ENCODE peak calls at places on chromosomes 12 and 14, in six cellular contexts. H, Z, B, P, C and K are unnamed samples.
A peak's percentile ranks its signal among the peaks of the same experiment; 100 is the strongest.

GRCh38 chr12:21580748-21581495 is 23.7 kb downstream of the GYS2 start:
- DNase-seq in C (no peak), H (no peak), B (no peak), Z (no peak), P (no peak), K (no peak)

GRCh38 chr12:18250313-18250916 is 10.9 kb upstream of the PIK3C2G start:
- DNase-seq in P (no peak), H (peak; percentile 43), Z (peak; percentile 40), C (no peak), B (peak; percentile 52), K (no peak)

GRCh38 chr12:88145567-88146347 is 3.6 kb downstream of the TMTC3 start:
- DNase-seq in Z (no peak), C (no peak), P (no peak), B (no peak), H (no peak), K (no peak)

GRCh38 chr12:89098390-89099102 is 253.8 kb downstream of the DUSP6 start:
- DNase-seq in Z (no peak), B (no peak), P (no peak), C (peak; percentile 70), H (no peak), K (no peak)

GRCh38 chr14:100856056-100856950 is 30.4 kb downstream of the MEG3 start:
- DNase-seq in H (no peak), C (no peak), Z (no peak), P (no peak), B (no peak), K (peak; percentile 55)

GRCh38 chr12:70722584-70723343 is 85.5 kb upstream of the PTPRB start:
- DNase-seq in C (no peak), Z (no peak), P (no peak), H (peak; percentile 35), B (peak; percentile 96), K (no peak)

GRCh38 chr14:29584992-29585391 is 342.7 kb downstream of the PRKD1 start:
- DNase-seq in C (no peak), P (no peak), H (no peak), B (peak; percentile 37), Z (peak; percentile 14), K (no peak)

GRCh38 chr12:44287545-44287944 is 451.7 kb downstream of the TMEM117 start:
- DNase-seq in Z (no peak), C (no peak), P (peak; percentile 20), H (no peak), B (no peak), K (no peak)

GRCh38 chr14:69399750-69400149 is 1.3 kb downstream of the SLC39A9 start:
- DNase-seq in P (no peak), C (no peak), H (peak; percentile 19), Z (no peak), B (no peak), K (no peak)

GRCh38 chr12:118058227-118058626 is 2.8 kb downstream of the WSB2 start:
- DNase-seq in H (no peak), B (no peak), P (no peak), C (no peak), Z (no peak), K (no peak)

GRCh38 chr12:3455312-3455711 is 35.7 kb upstream of the PRMT8 start:
- DNase-seq in Z (no peak), B (no peak), C (no peak), P (no peak), H (no peak), K (no peak)

GRCh38 chr14:37903561-37904191 is 304.0 kb upstream of the SSTR1 start:
- DNase-seq in B (peak; percentile 64), H (peak; percentile 19), P (peak; percentile 8), C (no peak), Z (peak; percentile 11), K (no peak)

GRCh38 chr12:120652671-120653435 is 12.4 kb downstream of the CABP1 start:
- DNase-seq in Z (no peak), B (no peak), P (no peak), C (no peak), H (no peak), K (no peak)

GRCh38 chr14:75561013-75561432 is 17.4 kb upstream of the FLVCR2 start:
- DNase-seq in B (peak; percentile 76), C (peak; percentile 88), H (peak; percentile 62), P (no peak), Z (peak; percentile 90), K (peak; percentile 87)

GRCh38 chr12:111014547-111014946 is 94.2 kb upstream of the MYL2 start:
- DNase-seq in P (no peak), C (no peak), Z (no peak), H (no peak), B (no peak), K (no peak)

GRCh38 chr14:92581966-92582566 is 68.5 kb downstream of the RIN3 start:
- DNase-seq in H (no peak), P (no peak), C (no peak), B (no peak), Z (no peak), K (peak; percentile 29)

GRCh38 chr14:68779761-68780323 is 13.0 kb downstream of the ZFP36L1 start:
- DNase-seq in B (peak; percentile 55), P (no peak), H (peak; percentile 47), Z (peak; percentile 79), C (no peak), K (no peak)

GRCh38 chr12:67651380-67651695 is 2.8 kb downstream of the DYRK2 start:
- DNase-seq in P (no peak), H (no peak), B (peak; percentile 8), Z (no peak), C (no peak), K (no peak)

GRCh38 chr12:84497819-84498218 is 414.8 kb downstream of the SLC6A15 start:
- DNase-seq in B (peak; percentile 7), Z (no peak), H (no peak), P (no peak), C (no peak), K (no peak)

GRCh38 chr14:52950410-52950897 is 396 bp downstream of the FERMT2 start:
- DNase-seq in B (peak; percentile 71), H (no peak), C (peak; percentile 80), Z (peak; percentile 62), P (no peak), K (peak; percentile 80)

GRCh38 chr12:48349471-48349870 is 1.2 kb downstream of the ZNF641 start:
- DNase-seq in Z (no peak), P (no peak), B (peak; percentile 19), H (no peak), C (no peak), K (no peak)

GRCh38 chr12:111338096-111338495 is 30.8 kb downstream of the PHETA1 start:
- DNase-seq in C (no peak), B (no peak), Z (no peak), P (no peak), H (no peak), K (no peak)

GRCh38 chr12:116874324-116874995 is 6.8 kb downstream of the HRK start:
- DNase-seq in H (no peak), C (no peak), B (no peak), P (no peak), Z (no peak), K (no peak)

GRCh38 chr14:96445844-96446710 is 54.1 kb downstream of the AK7 start:
- DNase-seq in B (no peak), P (no peak), C (no peak), Z (no peak), H (peak; percentile 38), K (no peak)

GRCh38 chr14:91163316-91163715 is 49.4 kb downstream of the DGLUCY start:
- DNase-seq in H (no peak), Z (no peak), C (no peak), P (no peak), B (no peak), K (no peak)

GRCh38 chr12:86429824-86430223 is 173.6 kb upstream of the MGAT4C start:
- DNase-seq in P (no peak), H (no peak), B (no peak), C (no peak), Z (no peak), K (no peak)
- H3K4me3 ChIP-seq in P (no peak overlapping the region), H (no peak overlapping the region), B (no peak overlapping the region), C (no peak overlapping the region), Z (no peak overlapping the region), K (no peak overlapping the region)

DNA sequence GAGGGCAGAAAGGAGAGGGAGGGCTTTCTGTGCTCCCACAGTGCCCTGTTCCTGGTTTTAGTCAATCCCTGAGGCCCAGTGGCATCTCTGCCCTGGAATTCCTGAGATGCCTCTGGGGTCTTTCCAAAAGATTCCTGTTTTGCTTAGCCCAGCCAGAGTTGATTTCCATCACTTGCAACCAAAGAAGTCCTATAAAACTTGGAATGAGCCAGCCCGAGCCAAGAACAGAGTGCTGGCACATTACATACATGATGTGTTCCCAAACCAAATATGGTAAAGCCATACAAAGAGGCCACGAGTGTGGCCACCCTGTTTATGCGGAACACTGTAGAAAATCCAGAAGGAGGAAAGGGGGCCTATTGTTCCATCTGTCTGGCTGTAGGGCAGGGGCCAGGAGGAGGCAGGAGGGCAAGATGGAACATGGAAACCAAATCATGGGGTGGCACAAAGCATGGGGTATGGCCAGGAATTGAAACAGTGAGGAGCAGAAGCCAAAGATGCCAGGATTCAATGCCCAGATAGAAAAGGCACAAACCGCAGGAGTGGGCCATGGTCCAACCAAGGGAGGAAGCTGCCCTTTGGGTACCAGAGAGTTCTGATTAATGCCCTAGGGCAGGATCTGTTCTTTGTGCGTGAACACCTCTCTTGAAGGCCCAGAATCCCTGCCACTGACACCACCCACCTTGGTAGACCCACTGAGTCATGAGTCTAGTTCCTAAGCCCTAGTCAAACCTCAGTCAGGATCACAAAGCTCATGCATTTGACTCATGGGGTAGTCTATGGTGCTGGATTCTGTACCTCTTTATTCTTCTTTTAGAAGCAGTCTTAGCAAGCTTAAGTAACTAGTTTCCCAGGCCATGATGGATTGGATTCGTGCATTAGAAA is 75.2 kb downstream of the LRRC74A start:
- DNase-seq in P (no peak), C (no peak), Z (peak; percentile 83), B (no peak), H (no peak), K (no peak)
- TF ChIP-seq POLR2AphosphoS5 in P (no peak), C (no peak), Z (peak; percentile 90), B (no peak), H (no peak), K (no peak)

GRCh38 chr12:104276192-104277131 is 27.1 kb upstream of the EID3 start:
- DNase-seq in H (no peak), P (no peak), Z (no peak), C (no peak), B (no peak), K (no peak)
- H3K4me3 ChIP-seq in H (no peak overlapping the region), P (no peak overlapping the region), Z (no peak overlapping the region), C (no peak overlapping the region), B (no peak overlapping the region), K (no peak overlapping the region)

DNA sequence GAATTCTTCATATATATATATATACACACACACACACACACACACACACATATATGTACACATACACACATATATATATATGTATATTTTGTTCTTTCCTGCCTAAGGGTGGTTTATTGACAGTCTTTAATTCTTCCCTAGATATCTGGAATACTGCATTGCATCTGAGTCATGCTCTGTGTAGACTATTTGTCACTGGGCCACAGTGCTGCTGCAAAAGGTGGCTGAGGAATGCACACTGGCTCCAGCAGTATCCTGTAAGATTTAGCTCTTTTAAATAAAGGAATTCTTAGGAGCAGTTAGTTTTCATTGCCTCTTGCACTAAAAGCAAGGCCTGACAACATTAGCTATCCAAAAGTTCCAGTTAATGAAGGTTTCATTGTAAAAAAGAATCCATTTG is 200.9 kb downstream of the APAF1 start:
- DNase-seq in P (no peak), C (no peak), Z (no peak), H (no peak), B (no peak), K (no peak)
- TF ChIP-seq POLR2AphosphoS5 in P (no peak), C (no peak), Z (no peak), H (no peak), B (no peak), K (no peak)

GRCh38 chr12:29223431-29223830 is 74.4 kb downstream of the FAR2 start:
- DNase-seq in C (no peak), P (no peak), H (no peak), Z (no peak), B (no peak), K (no peak)
- H3K4me3 ChIP-seq in C (no peak overlapping the region), P (no peak overlapping the region), H (no peak overlapping the region), Z (no peak overlapping the region), B (no peak overlapping the region), K (no peak overlapping the region)